ENCODE peak calls at places on chromosome X, in six cellular contexts. One of them, this sample, is unnamed.

GRCh38 chrX:71660562-71661416 is 6.6 kb upstream of the LOC101059915 start:
- DNase-seq in CD4-positive, alpha-beta memory T cell: no peak
- DNase-seq in AG08396: no peak
- DNase-seq in activated CD4-positive, alpha-beta T cell treated with anti-CD3 and anti-CD28 coated beads, Interleukin-2, amount 50 U/mL, for 1 hour: no peak
- DNase-seq in stimulated activated naive CD8-positive, alpha-beta T cell treated with anti-CD3 and anti-CD28 coated beads, Interleukin-15, Interleukin-2, amounts not matched to agents 100 U/mL and 50 U/mL, for 24 hours: no peak
- DNase-seq in HEK293T: no peak
- DNase-seq in this sample: no peak

GRCh38 chrX:53268173-53268572 is 13.2 kb downstream of the IQSEC2 start:
- DNase-seq in CD4-positive, alpha-beta memory T cell: no peak
- DNase-seq in AG08396: no peak
- DNase-seq in activated CD4-positive, alpha-beta T cell treated with anti-CD3 and anti-CD28 coated beads, Interleukin-2, amount 50 U/mL, for 1 hour: no peak
- DNase-seq in stimulated activated naive CD8-positive, alpha-beta T cell treated with anti-CD3 and anti-CD28 coated beads, Interleukin-15, Interleukin-2, amounts not matched to agents 100 U/mL and 50 U/mL, for 24 hours: no peak
- DNase-seq in HEK293T: no peak
- DNase-seq in this sample: no peak

GRCh38 chrX:150692837-150693781 is at the start of gene MTMR1:
- DNase-seq in CD4-positive, alpha-beta memory T cell: peak; percentile 53
- DNase-seq in AG08396: peak; percentile 46
- DNase-seq in activated CD4-positive, alpha-beta T cell treated with anti-CD3 and anti-CD28 coated beads, Interleukin-2, amount 50 U/mL, for 1 hour: peak; percentile 48
- DNase-seq in stimulated activated naive CD8-positive, alpha-beta T cell treated with anti-CD3 and anti-CD28 coated beads, Interleukin-15, Interleukin-2, amounts not matched to agents 100 U/mL and 50 U/mL, for 24 hours: peak; percentile 60
- DNase-seq in HEK293T: peak; percentile 70
- DNase-seq in this sample: no peak

GRCh38 chrX:70444326-70445196 is at the start of gene DLG3:
- DNase-seq in CD4-positive, alpha-beta memory T cell: no peak
- DNase-seq in AG08396: peak; percentile 77
- DNase-seq in activated CD4-positive, alpha-beta T cell treated with anti-CD3 and anti-CD28 coated beads, Interleukin-2, amount 50 U/mL, for 1 hour: no peak
- DNase-seq in stimulated activated naive CD8-positive, alpha-beta T cell treated with anti-CD3 and anti-CD28 coated beads, Interleukin-15, Interleukin-2, amounts not matched to agents 100 U/mL and 50 U/mL, for 24 hours: peak; percentile 36
- DNase-seq in HEK293T: peak; percentile 50
- DNase-seq in this sample: no peak

GRCh38 chrX:138748480-138748879 is 37.0 kb upstream of the FGF13 start:
- DNase-seq in CD4-positive, alpha-beta memory T cell: no peak
- DNase-seq in AG08396: no peak
- DNase-seq in activated CD4-positive, alpha-beta T cell treated with anti-CD3 and anti-CD28 coated beads, Interleukin-2, amount 50 U/mL, for 1 hour: no peak
- DNase-seq in stimulated activated naive CD8-positive, alpha-beta T cell treated with anti-CD3 and anti-CD28 coated beads, Interleukin-15, Interleukin-2, amounts not matched to agents 100 U/mL and 50 U/mL, for 24 hours: no peak
- DNase-seq in HEK293T: no peak
- DNase-seq in this sample: no peak

GRCh38 chrX:20372533-20372932 is 105.8 kb upstream of the RPS6KA3 start:
- DNase-seq in CD4-positive, alpha-beta memory T cell: no peak
- DNase-seq in AG08396: peak; percentile 32
- DNase-seq in activated CD4-positive, alpha-beta T cell treated with anti-CD3 and anti-CD28 coated beads, Interleukin-2, amount 50 U/mL, for 1 hour: no peak
- DNase-seq in stimulated activated naive CD8-positive, alpha-beta T cell treated with anti-CD3 and anti-CD28 coated beads, Interleukin-15, Interleukin-2, amounts not matched to agents 100 U/mL and 50 U/mL, for 24 hours: no peak
- DNase-seq in HEK293T: no peak
- DNase-seq in this sample: no peak

GRCh38 chrX:128460835-128461234 is 408.6 kb upstream of the ACTRT1 start:
- DNase-seq in CD4-positive, alpha-beta memory T cell: no peak
- DNase-seq in AG08396: no peak
- DNase-seq in activated CD4-positive, alpha-beta T cell treated with anti-CD3 and anti-CD28 coated beads, Interleukin-2, amount 50 U/mL, for 1 hour: no peak
- DNase-seq in stimulated activated naive CD8-positive, alpha-beta T cell treated with anti-CD3 and anti-CD28 coated beads, Interleukin-15, Interleukin-2, amounts not matched to agents 100 U/mL and 50 U/mL, for 24 hours: no peak
- DNase-seq in HEK293T: peak; percentile 17
- DNase-seq in this sample: no peak

GRCh38 chrX:72003811-72004750 is 93.4 kb downstream of the NHSL2 start:
- DNase-seq in CD4-positive, alpha-beta memory T cell: no peak
- DNase-seq in AG08396: no peak
- DNase-seq in activated CD4-positive, alpha-beta T cell treated with anti-CD3 and anti-CD28 coated beads, Interleukin-2, amount 50 U/mL, for 1 hour: no peak
- DNase-seq in stimulated activated naive CD8-positive, alpha-beta T cell treated with anti-CD3 and anti-CD28 coated beads, Interleukin-15, Interleukin-2, amounts not matched to agents 100 U/mL and 50 U/mL, for 24 hours: no peak
- DNase-seq in HEK293T: peak; percentile 61
- DNase-seq in this sample: no peak

GRCh38 chrX:111010151-111010550 is 85.8 kb upstream of the PAK3 start:
- DNase-seq in CD4-positive, alpha-beta memory T cell: no peak
- DNase-seq in AG08396: no peak
- DNase-seq in activated CD4-positive, alpha-beta T cell treated with anti-CD3 and anti-CD28 coated beads, Interleukin-2, amount 50 U/mL, for 1 hour: no peak
- DNase-seq in stimulated activated naive CD8-positive, alpha-beta T cell treated with anti-CD3 and anti-CD28 coated beads, Interleukin-15, Interleukin-2, amounts not matched to agents 100 U/mL and 50 U/mL, for 24 hours: no peak
- DNase-seq in HEK293T: no peak
- DNase-seq in this sample: no peak

GRCh38 chrX:9542106-9542764 is 77.4 kb downstream of the TBL1X start:
- DNase-seq in CD4-positive, alpha-beta memory T cell: no peak
- DNase-seq in AG08396: no peak
- DNase-seq in activated CD4-positive, alpha-beta T cell treated with anti-CD3 and anti-CD28 coated beads, Interleukin-2, amount 50 U/mL, for 1 hour: no peak
- DNase-seq in stimulated activated naive CD8-positive, alpha-beta T cell treated with anti-CD3 and anti-CD28 coated beads, Interleukin-15, Interleukin-2, amounts not matched to agents 100 U/mL and 50 U/mL, for 24 hours: no peak
- DNase-seq in HEK293T: peak; percentile 50
- DNase-seq in this sample: no peak

GRCh38 chrX:13587791-13588477 is 18.5 kb downstream of the EGFL6 start:
- DNase-seq in CD4-positive, alpha-beta memory T cell: no peak
- DNase-seq in AG08396: no peak
- DNase-seq in activated CD4-positive, alpha-beta T cell treated with anti-CD3 and anti-CD28 coated beads, Interleukin-2, amount 50 U/mL, for 1 hour: no peak
- DNase-seq in stimulated activated naive CD8-positive, alpha-beta T cell treated with anti-CD3 and anti-CD28 coated beads, Interleukin-15, Interleukin-2, amounts not matched to agents 100 U/mL and 50 U/mL, for 24 hours: no peak
- DNase-seq in HEK293T: no peak
- DNase-seq in this sample: no peak

GRCh38 chrX:55709735-55710134 is 7.8 kb upstream of the RRAGB start:
- DNase-seq in CD4-positive, alpha-beta memory T cell: no peak
- DNase-seq in AG08396: no peak
- DNase-seq in activated CD4-positive, alpha-beta T cell treated with anti-CD3 and anti-CD28 coated beads, Interleukin-2, amount 50 U/mL, for 1 hour: no peak
- DNase-seq in stimulated activated naive CD8-positive, alpha-beta T cell treated with anti-CD3 and anti-CD28 coated beads, Interleukin-15, Interleukin-2, amounts not matched to agents 100 U/mL and 50 U/mL, for 24 hours: no peak
- DNase-seq in HEK293T: no peak
- DNase-seq in this sample: no peak

GRCh38 chrX:129585691-129586090 is 45.6 kb downstream of the OCRL start:
- DNase-seq in CD4-positive, alpha-beta memory T cell: no peak
- DNase-seq in AG08396: no peak
- DNase-seq in activated CD4-positive, alpha-beta T cell treated with anti-CD3 and anti-CD28 coated beads, Interleukin-2, amount 50 U/mL, for 1 hour: no peak
- DNase-seq in stimulated activated naive CD8-positive, alpha-beta T cell treated with anti-CD3 and anti-CD28 coated beads, Interleukin-15, Interleukin-2, amounts not matched to agents 100 U/mL and 50 U/mL, for 24 hours: no peak
- DNase-seq in HEK293T: no peak
- DNase-seq in this sample: no peak

GRCh38 chrX:16838202-16839066 is 31.7 kb downstream of the RBBP7 start:
- DNase-seq in CD4-positive, alpha-beta memory T cell: no peak
- DNase-seq in AG08396: peak; percentile 26
- DNase-seq in activated CD4-positive, alpha-beta T cell treated with anti-CD3 and anti-CD28 coated beads, Interleukin-2, amount 50 U/mL, for 1 hour: no peak
- DNase-seq in stimulated activated naive CD8-positive, alpha-beta T cell treated with anti-CD3 and anti-CD28 coated beads, Interleukin-15, Interleukin-2, amounts not matched to agents 100 U/mL and 50 U/mL, for 24 hours: no peak
- DNase-seq in HEK293T: no peak
- DNase-seq in this sample: peak; percentile 34

GRCh38 chrX:116272328-116272727 is 101.8 kb downstream of the AGTR2 start:
- DNase-seq in CD4-positive, alpha-beta memory T cell: no peak
- DNase-seq in AG08396: peak; percentile 47
- DNase-seq in activated CD4-positive, alpha-beta T cell treated with anti-CD3 and anti-CD28 coated beads, Interleukin-2, amount 50 U/mL, for 1 hour: no peak
- DNase-seq in stimulated activated naive CD8-positive, alpha-beta T cell treated with anti-CD3 and anti-CD28 coated beads, Interleukin-15, Interleukin-2, amounts not matched to agents 100 U/mL and 50 U/mL, for 24 hours: no peak
- DNase-seq in HEK293T: no peak
- DNase-seq in this sample: no peak

GRCh38 chrX:105282077-105282476 is 61.6 kb upstream of the TEX13A start:
- DNase-seq in CD4-positive, alpha-beta memory T cell: no peak
- DNase-seq in AG08396: no peak
- DNase-seq in activated CD4-positive, alpha-beta T cell treated with anti-CD3 and anti-CD28 coated beads, Interleukin-2, amount 50 U/mL, for 1 hour: no peak
- DNase-seq in stimulated activated naive CD8-positive, alpha-beta T cell treated with anti-CD3 and anti-CD28 coated beads, Interleukin-15, Interleukin-2, amounts not matched to agents 100 U/mL and 50 U/mL, for 24 hours: no peak
- DNase-seq in HEK293T: no peak
- DNase-seq in this sample: no peak

GRCh38 chrX:139112432-139112831 is 400.9 kb upstream of the FGF13 start:
- DNase-seq in CD4-positive, alpha-beta memory T cell: no peak
- DNase-seq in AG08396: no peak
- DNase-seq in activated CD4-positive, alpha-beta T cell treated with anti-CD3 and anti-CD28 coated beads, Interleukin-2, amount 50 U/mL, for 1 hour: no peak
- DNase-seq in stimulated activated naive CD8-positive, alpha-beta T cell treated with anti-CD3 and anti-CD28 coated beads, Interleukin-15, Interleukin-2, amounts not matched to agents 100 U/mL and 50 U/mL, for 24 hours: no peak
- DNase-seq in HEK293T: no peak
- DNase-seq in this sample: no peak

GRCh38 chrX:149950681-149951080 is 12.4 kb upstream of the EOLA2 start:
- DNase-seq in CD4-positive, alpha-beta memory T cell: peak; percentile 19
- DNase-seq in AG08396: peak; percentile 43
- DNase-seq in activated CD4-positive, alpha-beta T cell treated with anti-CD3 and anti-CD28 coated beads, Interleukin-2, amount 50 U/mL, for 1 hour: no peak
- DNase-seq in stimulated activated naive CD8-positive, alpha-beta T cell treated with anti-CD3 and anti-CD28 coated beads, Interleukin-15, Interleukin-2, amounts not matched to agents 100 U/mL and 50 U/mL, for 24 hours: no peak
- DNase-seq in HEK293T: peak; percentile 51
- DNase-seq in this sample: peak; percentile 27

GRCh38 chrX:118047446-118048186 is 69.0 kb downstream of the KLHL13 start:
- DNase-seq in CD4-positive, alpha-beta memory T cell: no peak
- DNase-seq in AG08396: no peak
- DNase-seq in activated CD4-positive, alpha-beta T cell treated with anti-CD3 and anti-CD28 coated beads, Interleukin-2, amount 50 U/mL, for 1 hour: no peak
- DNase-seq in stimulated activated naive CD8-positive, alpha-beta T cell treated with anti-CD3 and anti-CD28 coated beads, Interleukin-15, Interleukin-2, amounts not matched to agents 100 U/mL and 50 U/mL, for 24 hours: no peak
- DNase-seq in HEK293T: no peak
- DNase-seq in this sample: no peak

GRCh38 chrX:110146521-110146920 is 143.6 kb downstream of the TMEM164 start:
- DNase-seq in CD4-positive, alpha-beta memory T cell: peak; percentile 49
- DNase-seq in AG08396: peak; percentile 47
- DNase-seq in activated CD4-positive, alpha-beta T cell treated with anti-CD3 and anti-CD28 coated beads, Interleukin-2, amount 50 U/mL, for 1 hour: no peak
- DNase-seq in stimulated activated naive CD8-positive, alpha-beta T cell treated with anti-CD3 and anti-CD28 coated beads, Interleukin-15, Interleukin-2, amounts not matched to agents 100 U/mL and 50 U/mL, for 24 hours: peak; percentile 19
- DNase-seq in HEK293T: peak; percentile 75
- DNase-seq in this sample: peak; percentile 1

GRCh38 chrX:44314259-44314734 is 29.2 kb downstream of the EFHC2 start:
- DNase-seq in CD4-positive, alpha-beta memory T cell: peak; percentile 5
- DNase-seq in AG08396: peak; percentile 16
- DNase-seq in activated CD4-positive, alpha-beta T cell treated with anti-CD3 and anti-CD28 coated beads, Interleukin-2, amount 50 U/mL, for 1 hour: no peak
- DNase-seq in stimulated activated naive CD8-positive, alpha-beta T cell treated with anti-CD3 and anti-CD28 coated beads, Interleukin-15, Interleukin-2, amounts not matched to agents 100 U/mL and 50 U/mL, for 24 hours: peak; percentile 10
- DNase-seq in HEK293T: no peak
- DNase-seq in this sample: no peak

GRCh38 chrX:23871905-23872546 is 35.7 kb downstream of the APOO start:
- DNase-seq in CD4-positive, alpha-beta memory T cell: no peak
- DNase-seq in AG08396: no peak
- DNase-seq in activated CD4-positive, alpha-beta T cell treated with anti-CD3 and anti-CD28 coated beads, Interleukin-2, amount 50 U/mL, for 1 hour: no peak
- DNase-seq in stimulated activated naive CD8-positive, alpha-beta T cell treated with anti-CD3 and anti-CD28 coated beads, Interleukin-15, Interleukin-2, amounts not matched to agents 100 U/mL and 50 U/mL, for 24 hours: no peak
- DNase-seq in HEK293T: no peak
- DNase-seq in this sample: no peak

GRCh38 chrX:77668391-77669237 is 117.4 kb downstream of the ATRX start:
- DNase-seq in CD4-positive, alpha-beta memory T cell: no peak
- DNase-seq in AG08396: peak; percentile 1
- DNase-seq in activated CD4-positive, alpha-beta T cell treated with anti-CD3 and anti-CD28 coated beads, Interleukin-2, amount 50 U/mL, for 1 hour: no peak
- DNase-seq in stimulated activated naive CD8-positive, alpha-beta T cell treated with anti-CD3 and anti-CD28 coated beads, Interleukin-15, Interleukin-2, amounts not matched to agents 100 U/mL and 50 U/mL, for 24 hours: no peak
- DNase-seq in HEK293T: no peak
- DNase-seq in this sample: no peak

GRCh38 chrX:40952855-40953254 is 132.4 kb upstream of the USP9X start:
- DNase-seq in CD4-positive, alpha-beta memory T cell: peak; percentile 23
- DNase-seq in AG08396: peak; percentile 9
- DNase-seq in activated CD4-positive, alpha-beta T cell treated with anti-CD3 and anti-CD28 coated beads, Interleukin-2, amount 50 U/mL, for 1 hour: no peak
- DNase-seq in stimulated activated naive CD8-positive, alpha-beta T cell treated with anti-CD3 and anti-CD28 coated beads, Interleukin-15, Interleukin-2, amounts not matched to agents 100 U/mL and 50 U/mL, for 24 hours: no peak
- DNase-seq in HEK293T: no peak
- DNase-seq in this sample: no peak

GRCh38 chrX:40167240-40168182 is 69.8 kb upstream of the BCOR start:
- DNase-seq in CD4-positive, alpha-beta memory T cell: peak; percentile 31
- DNase-seq in AG08396: peak; percentile 41
- DNase-seq in activated CD4-positive, alpha-beta T cell treated with anti-CD3 and anti-CD28 coated beads, Interleukin-2, amount 50 U/mL, for 1 hour: no peak
- DNase-seq in stimulated activated naive CD8-positive, alpha-beta T cell treated with anti-CD3 and anti-CD28 coated beads, Interleukin-15, Interleukin-2, amounts not matched to agents 100 U/mL and 50 U/mL, for 24 hours: no peak
- DNase-seq in HEK293T: no peak
- DNase-seq in this sample: no peak

GRCh38 chrX:134949271-134949670 is 41.5 kb upstream of the SMIM10 start:
- DNase-seq in CD4-positive, alpha-beta memory T cell: no peak
- DNase-seq in AG08396: no peak
- DNase-seq in activated CD4-positive, alpha-beta T cell treated with anti-CD3 and anti-CD28 coated beads, Interleukin-2, amount 50 U/mL, for 1 hour: no peak
- DNase-seq in stimulated activated naive CD8-positive, alpha-beta T cell treated with anti-CD3 and anti-CD28 coated beads, Interleukin-15, Interleukin-2, amounts not matched to agents 100 U/mL and 50 U/mL, for 24 hours: no peak
- DNase-seq in HEK293T: no peak
- DNase-seq in this sample: no peak

GRCh38 chrX:153336128-153336894 is 2.4 kb downstream of the ZNF275 start:
- DNase-seq in CD4-positive, alpha-beta memory T cell: no peak
- DNase-seq in AG08396: no peak
- DNase-seq in activated CD4-positive, alpha-beta T cell treated with anti-CD3 and anti-CD28 coated beads, Interleukin-2, amount 50 U/mL, for 1 hour: no peak
- DNase-seq in stimulated activated naive CD8-positive, alpha-beta T cell treated with anti-CD3 and anti-CD28 coated beads, Interleukin-15, Interleukin-2, amounts not matched to agents 100 U/mL and 50 U/mL, for 24 hours: no peak
- DNase-seq in HEK293T: no peak
- DNase-seq in this sample: no peak

GRCh38 chrX:56784666-56785065 is 55.6 kb downstream of the NBDY start:
- DNase-seq in CD4-positive, alpha-beta memory T cell: no peak
- DNase-seq in AG08396: no peak
- DNase-seq in activated CD4-positive, alpha-beta T cell treated with anti-CD3 and anti-CD28 coated beads, Interleukin-2, amount 50 U/mL, for 1 hour: no peak
- DNase-seq in stimulated activated naive CD8-positive, alpha-beta T cell treated with anti-CD3 and anti-CD28 coated beads, Interleukin-15, Interleukin-2, amounts not matched to agents 100 U/mL and 50 U/mL, for 24 hours: no peak
- DNase-seq in HEK293T: no peak
- DNase-seq in this sample: no peak

GRCh38 chrX:97155809-97156208 is 272.1 kb downstream of the RPA4 start:
- DNase-seq in CD4-positive, alpha-beta memory T cell: no peak
- DNase-seq in AG08396: no peak
- DNase-seq in activated CD4-positive, alpha-beta T cell treated with anti-CD3 and anti-CD28 coated beads, Interleukin-2, amount 50 U/mL, for 1 hour: no peak
- DNase-seq in stimulated activated naive CD8-positive, alpha-beta T cell treated with anti-CD3 and anti-CD28 coated beads, Interleukin-15, Interleukin-2, amounts not matched to agents 100 U/mL and 50 U/mL, for 24 hours: no peak
- DNase-seq in HEK293T: no peak
- DNase-seq in this sample: no peak

GRCh38 chrX:103783971-103784370 is 7.3 kb downstream of the PLP1 start:
- DNase-seq in CD4-positive, alpha-beta memory T cell: no peak
- DNase-seq in AG08396: no peak
- DNase-seq in activated CD4-positive, alpha-beta T cell treated with anti-CD3 and anti-CD28 coated beads, Interleukin-2, amount 50 U/mL, for 1 hour: no peak
- DNase-seq in stimulated activated naive CD8-positive, alpha-beta T cell treated with anti-CD3 and anti-CD28 coated beads, Interleukin-15, Interleukin-2, amounts not matched to agents 100 U/mL and 50 U/mL, for 24 hours: no peak
- DNase-seq in HEK293T: no peak
- DNase-seq in this sample: no peak

This sample was measured in amniotic stem cell.